ENCODE peak calls at places on chromosomes 1 and 21, in ten cellular contexts. R, V, Q, H, E, F, T, G, Y and M are unnamed samples.

GRCh38 chr1:88998716-88999115 is 6.3 kb upstream of the KYAT3 start:
- DNase-seq in R (peak), V (no peak), Q (no peak), H (peak), E (no peak), F (no peak), T (no peak), G (no peak), Y (peak), M (peak)

GRCh38 chr1:169115891-169116585 is 9.5 kb downstream of the ATP1B1 start:
- DNase-seq in R (no peak), V (no peak), Q (peak), H (peak), E (peak), F (peak), T (no peak), G (no peak), Y (peak), M (no peak)

GRCh38 chr1:234139966-234140365 is 233.3 kb upstream of the COA6 start:
- DNase-seq in R (no peak), V (peak), Q (no peak), H (no peak), E (no peak), F (no peak), T (no peak), G (no peak), Y (peak), M (no peak)

GRCh38 chr1:3003039-3003940 is 18.0 kb upstream of the ACTRT2 start:
- DNase-seq in R (no peak), V (no peak), Q (no peak), H (no peak), E (no peak), F (no peak), T (no peak), G (no peak), Y (no peak), M (no peak)

GRCh38 chr1:91555074-91555730 is 54.6 kb downstream of the CDC7 start:
- DNase-seq in R (no peak), V (no peak), Q (no peak), H (no peak), E (no peak), F (no peak), T (no peak), G (no peak), Y (peak), M (no peak)

GRCh38 chr1:119160435-119160834 is 20.0 kb upstream of the WARS2 start:
- DNase-seq in R (no peak), V (no peak), Q (no peak), H (no peak), E (no peak), F (no peak), T (no peak), G (no peak), Y (no peak), M (no peak)

GRCh38 chr1:243713470-243714186 is 136.4 kb downstream of the AKT3 start:
- DNase-seq in R (no peak), V (peak), Q (no peak), H (no peak), E (peak), F (no peak), T (no peak), G (no peak), Y (peak), M (peak)

GRCh38 chr1:10444248-10444647 is 5.6 kb upstream of the CORT start:
- DNase-seq in R (no peak), V (no peak), Q (no peak), H (no peak), E (no peak), F (no peak), T (no peak), G (no peak), Y (no peak), M (no peak)

GRCh38 chr1:24165500-24165899 is 21.6 kb downstream of the IFNLR1 start:
- DNase-seq in R (no peak), V (no peak), Q (no peak), H (no peak), E (no peak), F (no peak), T (no peak), G (no peak), Y (no peak), M (no peak)

GRCh38 chr1:207032528-207033017 is at the start of gene C1orf116:
- DNase-seq in R (no peak), V (no peak), Q (peak), H (no peak), E (no peak), F (peak), T (peak), G (no peak), Y (no peak), M (no peak)

GRCh38 chr1:174990382-174990999 is 9.3 kb upstream of the CACYBP start:
- DNase-seq in R (no peak), V (no peak), Q (peak), H (no peak), E (no peak), F (no peak), T (no peak), G (no peak), Y (peak), M (no peak)

GRCh38 chr21:17802568-17802967 is 16.6 kb downstream of the C21orf91 start:
- DNase-seq in R (no peak), V (no peak), Q (no peak), H (no peak), E (no peak), F (no peak), T (no peak), G (no peak), Y (peak), M (no peak)

GRCh38 chr1:235136111-235136510 is 7.5 kb upstream of the TOMM20 start:
- DNase-seq in R (no peak), V (no peak), Q (no peak), H (no peak), E (no peak), F (peak), T (no peak), G (no peak), Y (peak), M (no peak)

GRCh38 chr1:84715620-84716019 is 25.4 kb upstream of the SSX2IP start:
- DNase-seq in R (no peak), V (no peak), Q (no peak), H (no peak), E (peak), F (no peak), T (no peak), G (no peak), Y (no peak), M (no peak)

GRCh38 chr1:180560868-180561600 is 2.3 kb downstream of the OVAAL start:
- DNase-seq in R (no peak), V (no peak), Q (no peak), H (no peak), E (no peak), F (no peak), T (no peak), G (no peak), Y (no peak), M (no peak)

GRCh38 chr21:16608209-16608830 is 878.5 kb downstream of the USP25 start:
- DNase-seq in R (no peak), V (no peak), Q (no peak), H (no peak), E (no peak), F (no peak), T (no peak), G (no peak), Y (peak), M (no peak)

GRCh38 chr1:151905070-151905442 is 4.3 kb downstream of the THEM4 start:
- DNase-seq in R (peak), V (no peak), Q (no peak), H (no peak), E (no peak), F (no peak), T (no peak), G (no peak), Y (peak), M (no peak)

GRCh38 chr1:96416111-96416595 is 305.4 kb upstream of the PTBP2 start:
- DNase-seq in R (no peak), V (peak), Q (no peak), H (no peak), E (no peak), F (no peak), T (no peak), G (no peak), Y (peak), M (no peak)

GRCh38 chr1:212738330-212738729 is 38.7 kb upstream of the BATF3 start:
- DNase-seq in R (no peak), V (no peak), Q (no peak), H (no peak), E (no peak), F (no peak), T (no peak), G (no peak), Y (peak), M (no peak)

GRCh38 chr1:232620356-232620841 is 9.5 kb downstream of the SIPA1L2 start:
- DNase-seq in R (no peak), V (no peak), Q (peak), H (no peak), E (no peak), F (peak), T (no peak), G (no peak), Y (peak), M (no peak)

GRCh38 chr1:114093624-114094302 is 59.9 kb downstream of the SYT6 start:
- DNase-seq in R (peak), V (peak), Q (no peak), H (no peak), E (no peak), F (no peak), T (no peak), G (no peak), Y (peak), M (no peak)

GRCh38 chr1:91799863-91800262 is 86.1 kb downstream of the TGFBR3 start:
- DNase-seq in R (no peak), V (no peak), Q (no peak), H (no peak), E (no peak), F (no peak), T (no peak), G (no peak), Y (no peak), M (no peak)

GRCh38 chr1:70361727-70362413 is 7.3 kb upstream of the ANKRD13C start:
- DNase-seq in R (no peak), V (no peak), Q (no peak), H (no peak), E (no peak), F (no peak), T (no peak), G (no peak), Y (peak), M (no peak)

GRCh38 chr1:183100575-183100974 is 77.4 kb downstream of the LAMC1 start:
- DNase-seq in R (no peak), V (no peak), Q (no peak), H (no peak), E (no peak), F (no peak), T (no peak), G (no peak), Y (no peak), M (no peak)

GRCh38 chr21:27683292-27683691 is 716.4 kb upstream of the ADAMTS5 start:
- DNase-seq in R (no peak), V (no peak), Q (no peak), H (no peak), E (no peak), F (no peak), T (no peak), G (no peak), Y (no peak), M (no peak)

GRCh38 chr1:63913533-63913932 is 139.7 kb downstream of the ROR1 start:
- DNase-seq in R (no peak), V (no peak), Q (no peak), H (no peak), E (no peak), F (no peak), T (no peak), G (no peak), Y (no peak), M (no peak)

GRCh38 chr1:158534496-158534895 is 19.7 kb downstream of the OR6Y1 start:
- DNase-seq in R (no peak), V (no peak), Q (no peak), H (no peak), E (no peak), F (no peak), T (no peak), G (no peak), Y (no peak), M (no peak)

GRCh38 chr1:246324711-246325110 is 182.4 kb downstream of the SMYD3 start:
- DNase-seq in R (no peak), V (no peak), Q (no peak), H (no peak), E (no peak), F (no peak), T (no peak), G (no peak), Y (no peak), M (no peak)

GRCh38 chr1:16719571-16720402 is 20.5 kb upstream of the RNU1-4 start:
- DNase-seq in R (no peak), V (no peak), Q (no peak), H (peak), E (no peak), F (no peak), T (no peak), G (no peak), Y (no peak), M (no peak)

GRCh38 chr1:4825841-4826450 is 171.5 kb downstream of the AJAP1 start:
- DNase-seq in R (peak), V (no peak), Q (no peak), H (peak), E (no peak), F (no peak), T (no peak), G (no peak), Y (no peak), M (no peak)

GRCh38 chr1:206909167-206909882 is 12.1 kb downstream of the IL24 start:
- DNase-seq in R (peak), V (no peak), Q (peak), H (peak), E (peak), F (peak), T (peak), G (no peak), Y (no peak), M (no peak)

GRCh38 chr1:107432108-107432507 is 291.3 kb downstream of the NTNG1 start:
- DNase-seq in R (no peak), V (no peak), Q (no peak), H (no peak), E (no peak), F (no peak), T (no peak), G (no peak), Y (no peak), M (no peak)

GRCh38 chr1:118097622-118098348 is 87.2 kb downstream of the SPAG17 start:
- DNase-seq in R (no peak), V (no peak), Q (no peak), H (no peak), E (no peak), F (no peak), T (no peak), G (no peak), Y (no peak), M (no peak)

GRCh38 chr21:34019402-34019801 is 54.0 kb upstream of the MRPS6 start:
- DNase-seq in R (no peak), V (no peak), Q (no peak), H (no peak), E (no peak), F (no peak), T (no peak), G (no peak), Y (no peak), M (no peak)

GRCh38 chr1:47196622-47197021 is 6.8 kb upstream of the PDZK1IP1 start:
- DNase-seq in R (no peak), V (no peak), Q (no peak), H (no peak), E (no peak), F (no peak), T (no peak), G (no peak), Y (no peak), M (no peak)

GRCh38 chr1:186479162-186479561 is 18.2 kb upstream of the PDC start:
- DNase-seq in R (no peak), V (no peak), Q (no peak), H (no peak), E (no peak), F (no peak), T (no peak), G (no peak), Y (no peak), M (no peak)

GRCh38 chr1:161885759-161886158 is 119.6 kb downstream of the ATF6 start:
- DNase-seq in R (no peak), V (no peak), Q (no peak), H (no peak), E (no peak), F (no peak), T (no peak), G (no peak), Y (no peak), M (no peak)

GRCh38 chr1:161886589-161886988 is 120.5 kb downstream of the ATF6 start:
- DNase-seq in R (no peak), V (no peak), Q (no peak), H (no peak), E (no peak), F (no peak), T (no peak), G (no peak), Y (no peak), M (no peak)

GRCh38 chr1:161890574-161890973 is 124.5 kb downstream of the ATF6 start:
- DNase-seq in R (no peak), V (no peak), Q (no peak), H (no peak), E (no peak), F (no peak), T (no peak), G (no peak), Y (no peak), M (no peak)

GRCh38 chr1:161885013-161885412 is 118.9 kb downstream of the ATF6 start:
- DNase-seq in R (no peak), V (peak), Q (no peak), H (no peak), E (no peak), F (peak), T (no peak), G (no peak), Y (peak), M (no peak)

GRCh38 chr1:161887724-161888287 is 121.7 kb downstream of the ATF6 start:
- DNase-seq in R (no peak), V (no peak), Q (no peak), H (no peak), E (no peak), F (no peak), T (no peak), G (no peak), Y (no peak), M (no peak)
- TF ChIP-seq CTCF in R (no peak), V (no peak), Q (no peak), H (no peak), E (no peak), F (no peak), T (no peak), G (no peak), Y (no peak), M (no peak)

DNA sequence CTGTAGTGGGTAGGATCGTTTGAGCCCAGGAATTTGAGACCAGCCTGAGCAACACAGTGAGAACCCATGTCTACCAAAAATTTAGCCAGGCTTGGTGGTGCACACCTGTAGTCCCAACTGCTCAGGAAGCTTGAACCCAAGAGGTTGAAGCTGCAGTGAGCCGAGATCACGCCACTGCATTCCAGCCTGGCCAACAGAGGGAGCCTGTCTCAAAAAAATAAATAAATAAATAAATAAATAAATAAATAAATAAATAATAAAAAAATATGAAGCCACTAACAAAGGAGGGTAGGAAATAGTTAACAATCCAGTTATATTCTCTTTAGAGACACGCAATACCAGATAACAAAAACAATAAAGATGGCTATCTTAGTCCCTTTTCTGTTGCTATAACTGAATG is 11.9 kb upstream of the CBR3 start:
- DNase-seq in R (no peak), V (no peak), Q (no peak), H (no peak), E (no peak), F (no peak), T (no peak), G (no peak), Y (peak), M (no peak)
- TF ChIP-seq CTCF in R (no peak), V (peak), Q (no peak), H (no peak), E (peak), F (peak), T (peak), G (peak), Y (peak), M (peak)

GRCh38 chr1:39396671-39397070 is 94.8 kb upstream of the BMP8A start:
- DNase-seq in R (no peak), V (no peak), Q (no peak), H (no peak), E (no peak), F (no peak), T (no peak), G (no peak), Y (no peak), M (no peak)

GRCh38 chr1:39397487-39397886 is 93.9 kb upstream of the BMP8A start:
- DNase-seq in R (no peak), V (no peak), Q (no peak), H (no peak), E (no peak), F (no peak), T (no peak), G (no peak), Y (no peak), M (no peak)

GRCh38 chr1:39395357-39395831 is 96.0 kb upstream of the BMP8A start:
- DNase-seq in R (no peak), V (no peak), Q (peak), H (no peak), E (no peak), F (peak), T (no peak), G (no peak), Y (peak), M (no peak)

GRCh38 chr1:39394598-39394997 is 96.8 kb upstream of the BMP8A start:
- DNase-seq in R (peak), V (no peak), Q (peak), H (no peak), E (no peak), F (peak), T (no peak), G (no peak), Y (no peak), M (no peak)

GRCh38 chr1:39398278-39399010 is 93.0 kb upstream of the BMP8A start:
- DNase-seq in R (peak), V (peak), Q (peak), H (no peak), E (peak), F (peak), T (no peak), G (peak), Y (peak), M (no peak)
- TF ChIP-seq CTCF in R (no peak), V (no peak), Q (no peak), H (no peak), E (no peak), F (peak), T (no peak), G (no peak), Y (no peak), M (no peak)

DNA sequence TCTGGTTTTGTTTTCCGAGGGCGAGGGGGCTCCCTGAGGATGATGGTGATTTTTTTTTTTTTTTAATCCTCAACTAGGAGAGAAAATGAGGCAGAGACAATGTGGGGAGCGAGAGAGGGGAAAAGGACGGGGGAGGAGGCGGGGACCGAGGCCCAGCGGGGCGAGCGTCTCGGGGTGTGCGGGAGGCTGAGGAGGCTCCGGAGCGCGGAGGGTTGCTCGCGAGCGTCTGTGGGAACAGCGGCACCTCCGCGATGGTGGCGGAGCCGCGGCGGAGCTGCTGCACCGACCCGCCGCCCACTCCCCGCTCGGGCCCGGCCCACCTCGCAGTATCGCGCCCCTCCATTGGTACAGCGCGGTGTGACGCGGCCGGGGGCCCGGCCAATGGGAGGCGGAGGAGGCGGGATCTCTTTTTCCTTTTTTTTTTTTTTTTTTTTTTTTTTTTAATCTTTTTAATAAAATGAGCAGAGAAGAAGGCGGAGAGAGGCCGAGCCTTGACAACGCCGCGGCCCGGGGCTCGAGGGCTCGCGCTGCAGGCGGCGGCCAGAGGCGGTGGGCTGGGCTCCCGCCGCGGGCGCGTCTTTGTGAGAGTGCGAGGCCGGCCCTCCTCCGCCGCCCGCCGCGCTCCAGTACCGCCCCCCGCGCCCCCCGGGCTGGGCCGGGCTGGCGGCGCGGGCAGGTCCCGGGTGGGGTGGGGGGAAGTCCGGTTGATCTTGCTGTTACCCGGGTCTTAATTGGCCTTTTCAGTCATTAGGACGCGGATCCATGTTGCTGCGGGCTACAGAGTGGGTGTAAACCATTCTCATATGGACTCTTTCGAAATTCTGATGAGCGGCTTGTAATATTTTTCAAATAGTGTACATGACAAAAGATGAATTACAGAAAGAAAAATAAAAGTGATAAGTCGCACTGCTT is at the start of gene RERE:
- DNase-seq in R (peak), V (peak), Q (peak), H (peak), E (peak), F (peak), T (peak), G (peak), Y (peak), M (peak)
- TF ChIP-seq CTCF in R (no peak), V (no peak), Q (no peak), H (no peak), E (no peak), F (peak), T (no peak), G (no peak), Y (peak), M (peak)